ENCODE peak calls at places on chromosome 4, in seven cellular contexts. V is IMR-90, C is trophoblast cell, A is mesenchymal stem cell, P is H1, F is mesendoderm, D is neuronal stem cell. B is an unnamed sample.

GRCh38 chr4:52894408-52894807 is 32.3 kb downstream of the RASL11B start:
- DNase-seq in D (no peak), P (no peak), C (no peak), A (no peak), V (no peak), F (no peak), B (no peak)

GRCh38 chr4:81631958-81632439 is 160.3 kb upstream of the RASGEF1B start:
- DNase-seq in P (no peak), F (peak; percentile 93), A (peak; percentile 70), D (no peak), V (peak; percentile 43), C (peak; percentile 11), B (no peak)

GRCh38 chr4:120921456-120922389 is 803 bp downstream of the PRDM5 start:
- DNase-seq in P (no peak), D (no peak), V (peak; percentile 68), A (peak; percentile 76), C (peak; percentile 45), F (peak; percentile 59), B (peak; percentile 53)

GRCh38 chr4:102420563-102421221 is 75.4 kb upstream of the SLC39A8 start:
- DNase-seq in F (no peak), A (peak; percentile 48), P (no peak), C (peak; percentile 35), D (no peak), V (peak; percentile 26), B (no peak)

GRCh38 chr4:33739886-33740285 is 2504.4 kb downstream of the ARAP2 start:
- DNase-seq in P (no peak), C (peak; percentile 74), D (no peak), V (no peak), F (peak; percentile 21), A (peak; percentile 8), B (no peak)

GRCh38 chr4:44118971-44119680 is 329.5 kb downstream of the KCTD8 start:
- DNase-seq in A (no peak), P (no peak), V (no peak), C (peak; percentile 63), D (no peak), F (peak; percentile 30), B (no peak)

GRCh38 chr4:24105183-24106039 is 215.6 kb upstream of the PPARGC1A start:
- DNase-seq in C (peak; percentile 67), P (no peak), V (peak; percentile 99), A (peak; percentile 91), F (peak; percentile 13), D (no peak), B (no peak)

GRCh38 chr4:3412257-3413020 is 29.3 kb upstream of the HGFAC start:
- DNase-seq in A (no peak), P (no peak), D (no peak), V (no peak), C (no peak), F (no peak), B (peak; percentile 20)

GRCh38 chr4:2250003-2250763 is 8.3 kb upstream of the HAUS3 start:
- DNase-seq in P (no peak), D (no peak), V (no peak), F (no peak), A (no peak), C (no peak), B (no peak)

GRCh38 chr4:41638806-41639205 is 100.8 kb downstream of the LIMCH1 start:
- DNase-seq in C (no peak), P (no peak), D (no peak), V (no peak), A (no peak), F (no peak), B (no peak)

GRCh38 chr4:169383724-169384123 is 113.0 kb upstream of the SH3RF1 start:
- DNase-seq in D (no peak), F (no peak), A (peak; percentile 87), C (peak; percentile 26), P (no peak), V (peak; percentile 97), B (no peak)

GRCh38 chr4:78653655-78654054 is 102.1 kb downstream of the ANXA3 start:
- DNase-seq in A (no peak), D (no peak), C (no peak), V (peak; percentile 25), F (peak; percentile 21), P (no peak), B (no peak)

GRCh38 chr4:47704693-47705325 is 133.1 kb downstream of the CORIN start:
- DNase-seq in V (peak; percentile 37), A (peak; percentile 59), C (peak; percentile 32), P (peak; percentile 19), F (peak; percentile 81), D (peak; percentile 42), B (peak; percentile 70)

GRCh38 chr4:165379662-165380061 is 854 bp downstream of the CPE start:
- DNase-seq in A (peak; percentile 43), C (no peak), V (no peak), D (no peak), F (peak; percentile 89), P (no peak), B (peak; percentile 59)

DNA sequence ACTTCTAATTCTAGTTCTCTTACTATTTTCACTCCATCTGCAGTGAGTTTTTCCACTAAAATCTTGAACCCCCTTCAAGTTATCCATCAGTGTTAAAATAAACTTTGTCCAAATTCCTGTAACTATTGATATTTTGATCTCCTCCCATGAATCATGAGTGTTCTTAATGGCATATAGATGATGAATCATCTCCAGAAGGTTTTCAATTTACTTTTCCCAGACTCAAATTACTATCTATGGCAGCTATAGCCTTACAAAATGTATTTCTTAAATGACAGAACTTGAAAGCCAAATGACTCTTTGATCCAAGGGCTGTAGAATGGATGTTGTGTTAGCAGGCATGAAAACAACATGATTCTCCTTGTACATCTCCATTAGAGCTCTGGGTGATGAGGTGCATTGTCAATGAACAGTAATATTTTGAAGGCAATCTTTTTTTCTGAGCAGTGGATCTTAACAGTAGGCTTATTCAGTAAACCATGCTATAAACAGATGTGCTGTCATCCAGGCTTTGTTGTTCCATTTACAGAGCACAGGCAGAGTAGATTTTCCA is 16.1 kb upstream of the IQCM start:
- DNase-seq in A (no peak), P (no peak), C (no peak), V (no peak), D (no peak), F (no peak), B (no peak)
- H2BK5ac ChIP-seq in A (no peak overlapping the region), P (no peak overlapping the region), C (no peak overlapping the region), V (no peak overlapping the region), D (no peak overlapping the region), F (no peak overlapping the region), B (no peak overlapping the region)

GRCh38 chr4:77308843-77309242 is 151.8 kb downstream of the CCNG2 start:
- DNase-seq in D (peak; percentile 9), V (peak; percentile 35), F (peak; percentile 76), P (no peak), C (peak; percentile 70), A (peak; percentile 35), B (no peak)

GRCh38 chr4:77310931-77311330 is 153.9 kb downstream of the CCNG2 start:
- DNase-seq in A (no peak), C (no peak), D (no peak), V (no peak), F (peak; percentile 26), P (no peak), B (no peak)

GRCh38 chr4:77309496-77309895 is 152.5 kb downstream of the CCNG2 start:
- DNase-seq in V (no peak), P (no peak), A (no peak), F (no peak), D (no peak), C (no peak), B (no peak)

GRCh38 chr4:77305766-77306165 is 148.8 kb downstream of the CCNG2 start:
- DNase-seq in P (no peak), F (no peak), C (no peak), V (no peak), A (no peak), D (no peak), B (no peak)

GRCh38 chr4:77306496-77306895 is 149.5 kb downstream of the CCNG2 start:
- DNase-seq in F (no peak), P (no peak), D (no peak), A (no peak), C (no peak), V (no peak), B (no peak)
- H4K8ac ChIP-seq in F (no peak overlapping the region), P (no peak overlapping the region), D (no peak overlapping the region), A (no peak overlapping the region), C (no peak overlapping the region), V (no peak overlapping the region), B (no peak overlapping the region)

DNA sequence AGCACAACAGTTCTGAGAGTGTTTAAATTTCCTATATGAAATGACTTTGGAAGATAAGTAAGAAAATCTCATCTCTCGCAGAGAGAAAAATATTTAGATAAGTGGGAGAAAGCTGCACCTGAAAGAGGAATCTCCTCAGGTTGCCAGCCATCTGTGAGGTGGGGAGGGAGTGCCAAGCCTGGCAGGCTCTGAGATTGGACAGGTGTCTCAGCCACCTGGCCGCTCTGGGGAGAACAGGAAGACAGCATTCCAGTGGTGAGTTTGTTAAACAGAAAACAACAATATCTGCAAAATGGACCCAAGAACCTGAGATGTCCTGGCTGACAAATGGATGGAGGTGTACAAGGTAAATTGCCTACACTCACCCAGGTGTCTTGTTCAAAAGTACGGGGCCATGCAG is 31.3 kb downstream of the EMCN start:
- DNase-seq in V (no peak), D (no peak), C (no peak), F (no peak), P (no peak), A (no peak), B (no peak)
- H2BK5ac ChIP-seq in V (no peak overlapping the region), D (no peak overlapping the region), C (no peak overlapping the region), F (no peak overlapping the region), P (no peak overlapping the region), A (no peak overlapping the region), B (no peak overlapping the region)

DNA sequence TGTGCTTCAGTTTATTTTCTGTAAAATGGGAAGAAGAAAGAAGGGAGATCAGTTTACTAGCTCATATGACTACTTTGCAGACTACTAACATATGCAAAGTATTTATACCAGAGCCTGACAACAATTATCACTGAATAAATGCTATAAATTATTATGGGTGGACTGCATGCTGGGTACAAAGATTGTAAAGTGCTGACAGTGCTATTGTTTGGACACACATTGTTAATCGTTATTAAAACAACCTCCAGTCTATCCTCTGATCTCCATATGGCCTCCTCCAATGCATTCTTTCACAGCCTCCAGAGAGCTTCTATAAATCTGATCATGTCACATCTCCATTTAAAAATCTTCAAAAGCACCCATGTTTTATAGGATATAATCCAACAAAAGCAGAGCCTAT is 90.1 kb upstream of the HS3ST1 start:
- DNase-seq in C (no peak), F (no peak), P (no peak), A (no peak), V (no peak), D (no peak), B (no peak)
- H4K8ac ChIP-seq in C (no peak overlapping the region), F (no peak overlapping the region), P (no peak overlapping the region), A (no peak overlapping the region), V (no peak overlapping the region), D (no peak overlapping the region), B (no peak overlapping the region)

GRCh38 chr4:17166954-17167353 is 268.5 kb upstream of the LDB2 start:
- DNase-seq in F (no peak), V (no peak), D (no peak), A (no peak), C (no peak), P (no peak), B (no peak)
- H2BK5ac ChIP-seq in F (no peak overlapping the region), V (no peak overlapping the region), D (no peak overlapping the region), A (no peak overlapping the region), C (no peak overlapping the region), P (no peak overlapping the region), B (no peak overlapping the region)

GRCh38 chr4:35725131-35725530 is 519.2 kb downstream of the ARAP2 start:
- DNase-seq in C (no peak), A (no peak), P (peak; percentile 1), F (peak; percentile 66), V (no peak), D (no peak), B (peak; percentile 31)
- H4K8ac ChIP-seq in C (no peak overlapping the region), A (no peak overlapping the region), P (no peak overlapping the region), F (no peak overlapping the region), V (no peak overlapping the region), D (no peak overlapping the region), B (no peak overlapping the region)

GRCh38 chr4:22480928-22481327 is 34.9 kb downstream of the ADGRA3 start:
- DNase-seq in V (no peak), C (no peak), D (no peak), P (no peak), A (no peak), F (no peak), B (no peak)
- H2BK5ac ChIP-seq in V (no peak overlapping the region), C (no peak overlapping the region), D (no peak overlapping the region), P (no peak overlapping the region), A (no peak overlapping the region), F (no peak overlapping the region), B (no peak overlapping the region)